ENCODE peak calls at places on chromosomes 5 and 9, in seven cellular contexts. W, X, U, C, R, B and Q are unnamed samples.
A peak's percentile ranks its signal among the peaks of the same experiment; 100 is the strongest.

GRCh38 chr9:129237195-129237611 is 59.1 kb upstream of the IER5L start:
- DNase-seq in W (no peak), X (no peak), U (no peak), C (peak; percentile 54), R (no peak), B (no peak), Q (no peak)

GRCh38 chr5:79526493-79526892 is 12.6 kb upstream of the HOMER1 start:
- DNase-seq in W (no peak), X (no peak), U (no peak), C (no peak), R (no peak), B (no peak), Q (no peak)

GRCh38 chr5:127875235-127876021 is 172.2 kb downstream of the CCDC192 start:
- DNase-seq in W (peak; percentile 51), X (peak; percentile 65), U (peak; percentile 71), C (peak; percentile 16), R (peak; percentile 75), B (peak; percentile 1), Q (no peak)

GRCh38 chr5:18393546-18393945 is 759.3 kb downstream of the TAF11L14 start:
- DNase-seq in W (no peak), X (no peak), U (no peak), C (no peak), R (no peak), B (no peak), Q (no peak)

GRCh38 chr9:1253098-1253979 is 203.2 kb downstream of the DMRT2 start:
- DNase-seq in W (no peak), X (no peak), U (no peak), C (no peak), R (no peak), B (no peak), Q (no peak)

GRCh38 chr5:72600401-72600981 is 93.3 kb upstream of the ZNF366 start:
- DNase-seq in W (no peak), X (peak; percentile 10), U (no peak), C (no peak), R (no peak), B (no peak), Q (no peak)

GRCh38 chr5:54443264-54443663 is 12.2 kb upstream of the HSPB3 start:
- DNase-seq in W (peak; percentile 40), X (peak; percentile 8), U (no peak), C (peak; percentile 47), R (peak; percentile 15), B (no peak), Q (no peak)

GRCh38 chr5:99621772-99622681 is 693.2 kb upstream of the CHD1 start:
- DNase-seq in W (no peak), X (no peak), U (no peak), C (no peak), R (no peak), B (no peak), Q (no peak)

GRCh38 chr5:34460496-34460895 is 195.6 kb upstream of the RAI14 start:
- DNase-seq in W (no peak), X (no peak), U (no peak), C (no peak), R (no peak), B (no peak), Q (no peak)

GRCh38 chr5:36414869-36415282 is 113.2 kb upstream of the RANBP3L start:
- DNase-seq in W (peak; percentile 26), X (peak; percentile 37), U (no peak), C (peak; percentile 42), R (peak; percentile 24), B (no peak), Q (no peak)

GRCh38 chr9:122350577-122351355 is 20.1 kb upstream of the PTGS1 start:
- DNase-seq in W (peak; percentile 89), X (peak; percentile 27), U (no peak), C (peak; percentile 88), R (peak; percentile 49), B (no peak), Q (peak; percentile 88)

GRCh38 chr5:33180900-33181299 is 259.9 kb upstream of the TARS1 start:
- DNase-seq in W (no peak), X (peak; percentile 28), U (no peak), C (no peak), R (no peak), B (no peak), Q (peak; percentile 14)

GRCh38 chr5:89445106-89445745 is 562.2 kb upstream of the MEF2C start:
- DNase-seq in W (no peak), X (no peak), U (no peak), C (peak; percentile 11), R (no peak), B (no peak), Q (no peak)

GRCh38 chr5:17819786-17820185 is 185.5 kb downstream of the TAF11L14 start:
- DNase-seq in W (no peak), X (no peak), U (no peak), C (no peak), R (no peak), B (no peak), Q (no peak)

GRCh38 chr5:145293716-145294115 is 541.4 kb downstream of the PRELID2 start:
- DNase-seq in W (no peak), X (no peak), U (no peak), C (no peak), R (no peak), B (no peak), Q (no peak)

GRCh38 chr5:117357886-117358285 is 783.3 kb upstream of the SEMA6A start:
- DNase-seq in W (peak; percentile 11), X (no peak), U (no peak), C (no peak), R (no peak), B (no peak), Q (no peak)

GRCh38 chr9:130698514-130698913 is 4.9 kb downstream of the EXOSC2 start:
- DNase-seq in W (no peak), X (no peak), U (no peak), C (no peak), R (peak; percentile 65), B (no peak), Q (no peak)

GRCh38 chr5:143635146-143635752 is 176.7 kb upstream of the HMHB1 start:
- DNase-seq in W (no peak), X (no peak), U (no peak), C (no peak), R (peak; percentile 75), B (no peak), Q (no peak)

GRCh38 chr5:77993141-77993540 is 217.0 kb upstream of the TBCA start:
- DNase-seq in W (no peak), X (no peak), U (no peak), C (no peak), R (no peak), B (no peak), Q (no peak)

GRCh38 chr5:132754947-132755346 is 7.7 kb downstream of the CCNI2 start:
- DNase-seq in W (peak; percentile 54), X (no peak), U (no peak), C (no peak), R (peak; percentile 49), B (no peak), Q (peak; percentile 71)

GRCh38 chr5:82153082-82153481 is 125.1 kb downstream of the RPS23 start:
- DNase-seq in W (no peak), X (no peak), U (no peak), C (no peak), R (no peak), B (no peak), Q (no peak)

DNA sequence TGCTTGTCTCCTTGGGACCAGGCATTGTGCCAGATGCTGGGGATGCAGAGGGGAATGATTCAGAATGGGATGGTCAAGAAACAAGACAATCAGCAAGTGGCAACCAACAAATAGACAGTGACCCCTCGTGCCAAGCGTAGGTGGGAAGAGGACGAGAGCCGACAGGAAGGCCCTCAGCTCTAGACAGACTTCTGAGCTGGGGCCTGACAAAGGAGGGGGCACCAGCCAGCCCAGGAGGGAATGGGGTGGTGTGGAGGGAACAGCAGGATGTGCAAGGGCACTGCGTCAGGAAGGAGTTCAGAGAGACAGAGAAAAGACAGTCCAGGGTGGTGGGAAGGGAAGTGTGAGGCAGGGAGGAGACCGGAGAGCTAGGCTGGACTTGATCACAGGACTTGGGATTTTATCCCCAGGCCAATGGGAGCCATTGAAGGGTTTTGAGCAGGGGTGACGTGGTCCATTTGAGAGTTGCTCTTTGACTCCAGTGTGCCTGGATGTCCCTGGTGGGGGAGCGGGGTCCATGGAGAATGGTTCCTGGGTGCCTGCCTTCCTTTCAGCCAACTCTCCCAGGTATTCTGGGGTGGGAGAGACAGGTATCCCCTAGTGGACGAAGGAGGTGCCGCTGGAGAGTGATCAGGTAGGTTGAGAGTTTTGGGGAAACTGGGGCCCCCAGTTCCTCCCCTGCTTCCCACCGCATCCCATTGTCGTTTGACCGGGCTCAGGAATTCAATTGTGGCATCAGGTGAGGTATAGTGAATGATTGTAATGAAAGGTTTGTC is 79.3 kb upstream of the ZNF618 start:
- DNase-seq in W (no peak), X (no peak), U (no peak), C (no peak), R (no peak), B (no peak), Q (no peak)
- TF ChIP-seq JUND in W (no peak), X (no peak), U (no peak), C (no peak), R (no peak), B (no peak), Q (no peak)

GRCh38 chr9:81915801-81916505 is 12.3 kb upstream of the SPATA31D4 start:
- DNase-seq in W (no peak), X (no peak), U (no peak), C (no peak), R (no peak), B (no peak), Q (no peak)
- TF ChIP-seq JUND in W (no peak), X (no peak), U (no peak), C (no peak), R (no peak), B (no peak), Q (no peak)

GRCh38 chr5:173597304-173597703 is 19.1 kb downstream of the BOD1 start:
- DNase-seq in W (no peak), X (no peak), U (no peak), C (no peak), R (no peak), B (no peak), Q (no peak)

GRCh38 chr5:173594061-173594460 is 22.4 kb downstream of the BOD1 start:
- DNase-seq in W (no peak), X (no peak), U (no peak), C (no peak), R (no peak), B (no peak), Q (no peak)

GRCh38 chr5:173592050-173592669 is 24.3 kb downstream of the BOD1 start:
- DNase-seq in W (peak; percentile 35), X (peak; percentile 51), U (no peak), C (peak; percentile 50), R (no peak), B (no peak), Q (peak; percentile 68)

GRCh38 chr5:173598686-173599085 is 17.8 kb downstream of the BOD1 start:
- DNase-seq in W (no peak), X (no peak), U (no peak), C (no peak), R (no peak), B (no peak), Q (no peak)

GRCh38 chr5:173595826-173596225 is 20.6 kb downstream of the BOD1 start:
- DNase-seq in W (no peak), X (no peak), U (no peak), C (no peak), R (no peak), B (no peak), Q (no peak)
- TF ChIP-seq JUND in W (no peak), X (no peak), U (no peak), C (no peak), R (no peak), B (no peak), Q (no peak)

DNA sequence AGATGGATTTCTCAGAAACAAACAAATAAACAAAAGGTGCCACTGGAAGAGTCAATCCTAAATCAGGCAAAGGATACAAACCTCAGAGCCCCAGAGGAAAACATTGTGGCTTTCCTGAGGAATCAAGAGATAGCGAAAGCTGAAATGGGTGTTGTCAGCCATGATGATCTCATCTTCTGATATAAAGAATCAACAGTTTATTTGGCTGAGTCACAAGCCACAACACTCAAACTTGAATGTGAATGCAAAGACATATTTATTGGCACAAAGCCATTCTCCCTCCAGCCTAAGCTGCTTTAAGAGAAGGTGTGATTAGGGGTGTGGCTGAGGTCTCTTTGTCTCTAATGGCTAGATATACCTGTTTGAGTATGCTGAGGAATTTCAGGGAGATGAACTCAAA is 73.3 kb upstream of the NREP start:
- DNase-seq in W (no peak), X (peak; percentile 41), U (no peak), C (no peak), R (no peak), B (no peak), Q (no peak)
- TF ChIP-seq JUND in W (peak; percentile 56), X (no peak), U (no peak), C (no peak), R (no peak), B (no peak), Q (no peak)